ENCODE peak calls at places on chromosomes 4 and X, in ten cellular contexts. O is gastroesophageal sphincter; Z is pancreas; H is left cardiac atrium; A is CD8-positive, alpha-beta T cell; I is K562; F is heart left ventricle; C is stimulated activated naive CD8-positive, alpha-beta T cell treated with anti-CD3 and anti-CD28 coated beads, Interleukin-15, amount 100 ng/mL, for 72 hours; J is lower lobe of right lung; R is heart right ventricle. W is an unnamed sample.

GRCh38 chrX:39814391-39814790 is 283.4 kb downstream of the BCOR start:
- ATAC-seq in O (no peak), Z (peak; percentile 39), H (peak; percentile 10), A (peak; percentile 64), I (peak; percentile 56), F (peak; percentile 22), C (no peak), J (no peak), R (peak; percentile 57), W (peak; percentile 17)

GRCh38 chr4:184668511-184669114 is 19.1 kb downstream of the PRIMPOL start:
- ATAC-seq in O (no peak), Z (peak; percentile 20), H (no peak), A (peak; percentile 74), I (no peak), F (no peak), C (peak; percentile 96), J (peak; percentile 51), R (no peak), W (no peak)

GRCh38 chr4:113534698-113535097 is 226.8 kb downstream of the CAMK2D start:
- ATAC-seq in O (no peak), Z (no peak), H (no peak), A (no peak), I (no peak), F (no peak), C (no peak), J (no peak), R (no peak), W (peak; percentile 51)

GRCh38 chrX:50067435-50068292 is 133.1 kb downstream of the AKAP4 start:
- ATAC-seq in O (no peak), Z (peak; percentile 79), H (no peak), A (no peak), I (no peak), F (no peak), C (no peak), J (peak; percentile 54), R (no peak), W (peak; percentile 96)

GRCh38 chr4:15501941-15502340 is 32.3 kb downstream of the CC2D2A start:
- ATAC-seq in O (no peak), Z (no peak), H (no peak), A (no peak), I (no peak), F (no peak), C (no peak), J (no peak), R (no peak), W (no peak)

GRCh38 chrX:44223150-44223549 is 120.3 kb downstream of the EFHC2 start:
- ATAC-seq in O (no peak), Z (peak; percentile 94), H (no peak), A (no peak), I (no peak), F (peak; percentile 59), C (no peak), J (no peak), R (no peak), W (no peak)

GRCh38 chr4:12911723-12912324 is 572.3 kb downstream of the RAB28 start:
- ATAC-seq in O (no peak), Z (no peak), H (peak; percentile 48), A (no peak), I (no peak), F (peak; percentile 76), C (no peak), J (no peak), R (peak; percentile 56), W (no peak)

GRCh38 chrX:68685722-68686683 is 38.5 kb downstream of the STARD8 start:
- ATAC-seq in O (peak; percentile 72), Z (peak; percentile 59), H (peak; percentile 70), A (no peak), I (peak; percentile 84), F (peak; percentile 69), C (peak; percentile 69), J (peak; percentile 78), R (peak; percentile 69), W (peak; percentile 84)

GRCh38 chrX:73215263-73215662 is 612 bp upstream of the NAP1L2 start:
- ATAC-seq in O (no peak), Z (no peak), H (no peak), A (peak; percentile 35), I (no peak), F (no peak), C (no peak), J (no peak), R (no peak), W (no peak)

GRCh38 chrX:68681443-68681941 is 34.0 kb downstream of the STARD8 start:
- ATAC-seq in O (no peak), Z (no peak), H (peak; percentile 22), A (no peak), I (no peak), F (peak; percentile 11), C (peak; percentile 70), J (no peak), R (peak; percentile 40), W (no peak)

GRCh38 chr4:146654976-146655761 is 16.5 kb downstream of the POU4F2 start:
- ATAC-seq in O (peak; percentile 48), Z (peak; percentile 56), H (peak; percentile 55), A (no peak), I (no peak), F (peak; percentile 71), C (peak; percentile 68), J (peak; percentile 61), R (peak; percentile 68), W (peak; percentile 80)

GRCh38 chr4:153468587-153468986 is 2.4 kb downstream of the TMEM131L start:
- ATAC-seq in O (no peak), Z (no peak), H (no peak), A (peak; percentile 7), I (no peak), F (no peak), C (peak; percentile 16), J (no peak), R (no peak), W (no peak)

GRCh38 chr4:1512081-1512737 is 106.0 kb upstream of the NKX1-1 start:
- ATAC-seq in O (no peak), Z (no peak), H (no peak), A (no peak), I (no peak), F (no peak), C (no peak), J (no peak), R (no peak), W (no peak)

GRCh38 chrX:136867518-136867917 is 13.0 kb downstream of the RBMX start:
- ATAC-seq in O (no peak), Z (no peak), H (peak; percentile 21), A (no peak), I (peak; percentile 30), F (no peak), C (no peak), J (no peak), R (no peak), W (no peak)

GRCh38 chr4:171857302-171858005 is 44.2 kb downstream of the GALNTL6 start:
- ATAC-seq in O (no peak), Z (no peak), H (no peak), A (no peak), I (no peak), F (no peak), C (no peak), J (no peak), R (no peak), W (no peak)

W was measured in SK-N-SH treated with all-trans-retinoic acid at 6 μM for 48 hours.